ENCODE peak calls at places on chromosomes 11 and 22, in six cellular contexts. One of them, this sample, is unnamed.

GRCh38 chr11:44530413-44531115 is 34.9 kb upstream of the CD82 start:
- DNase-seq in KBM-7: peak
- DNase-seq in T-cell: no peak
- DNase-seq in activated naive CD4-positive, alpha-beta T cell treated with anti-CD3 and anti-CD28 coated beads, Interleukin-2, amount 50 U/mL, for 72 hours: no peak
- DNase-seq in CD14-positive monocyte: no peak
- DNase-seq in adipocyte: no peak
- DNase-seq in this sample: no peak

GRCh38 chr11:76524919-76525318 is 80.1 kb downstream of the EMSY start:
- DNase-seq in KBM-7: no peak
- DNase-seq in T-cell: no peak
- DNase-seq in activated naive CD4-positive, alpha-beta T cell treated with anti-CD3 and anti-CD28 coated beads, Interleukin-2, amount 50 U/mL, for 72 hours: no peak
- DNase-seq in CD14-positive monocyte: no peak
- DNase-seq in adipocyte: peak
- DNase-seq in this sample: peak

GRCh38 chr11:85759915-85760314 is 51.0 kb downstream of the SYTL2 start:
- DNase-seq in KBM-7: no peak
- DNase-seq in T-cell: no peak
- DNase-seq in activated naive CD4-positive, alpha-beta T cell treated with anti-CD3 and anti-CD28 coated beads, Interleukin-2, amount 50 U/mL, for 72 hours: no peak
- DNase-seq in CD14-positive monocyte: no peak
- DNase-seq in adipocyte: peak
- DNase-seq in this sample: no peak

GRCh38 chr11:113907155-113907554 is 2.6 kb downstream of the HTR3B start:
- DNase-seq in KBM-7: no peak
- DNase-seq in T-cell: no peak
- DNase-seq in activated naive CD4-positive, alpha-beta T cell treated with anti-CD3 and anti-CD28 coated beads, Interleukin-2, amount 50 U/mL, for 72 hours: no peak
- DNase-seq in CD14-positive monocyte: no peak
- DNase-seq in adipocyte: no peak
- DNase-seq in this sample: no peak

GRCh38 chr11:59172345-59173079 is 580 bp downstream of the DTX4 start:
- DNase-seq in KBM-7: peak
- DNase-seq in T-cell: peak
- DNase-seq in activated naive CD4-positive, alpha-beta T cell treated with anti-CD3 and anti-CD28 coated beads, Interleukin-2, amount 50 U/mL, for 72 hours: no peak
- DNase-seq in CD14-positive monocyte: no peak
- DNase-seq in adipocyte: peak
- DNase-seq in this sample: no peak

GRCh38 chr11:95993438-95994339 is 69.8 kb upstream of the MTMR2 start:
- DNase-seq in KBM-7: no peak
- DNase-seq in T-cell: no peak
- DNase-seq in activated naive CD4-positive, alpha-beta T cell treated with anti-CD3 and anti-CD28 coated beads, Interleukin-2, amount 50 U/mL, for 72 hours: no peak
- DNase-seq in CD14-positive monocyte: no peak
- DNase-seq in adipocyte: no peak
- DNase-seq in this sample: no peak

GRCh38 chr11:95563173-95563572 is 226.4 kb downstream of the FAM76B start:
- DNase-seq in KBM-7: no peak
- DNase-seq in T-cell: no peak
- DNase-seq in activated naive CD4-positive, alpha-beta T cell treated with anti-CD3 and anti-CD28 coated beads, Interleukin-2, amount 50 U/mL, for 72 hours: no peak
- DNase-seq in CD14-positive monocyte: no peak
- DNase-seq in adipocyte: peak
- DNase-seq in this sample: no peak

GRCh38 chr11:118157186-118157895 is 4.7 kb upstream of the SCN4B start:
- DNase-seq in KBM-7: no peak
- DNase-seq in T-cell: no peak
- DNase-seq in activated naive CD4-positive, alpha-beta T cell treated with anti-CD3 and anti-CD28 coated beads, Interleukin-2, amount 50 U/mL, for 72 hours: no peak
- DNase-seq in CD14-positive monocyte: no peak
- DNase-seq in adipocyte: no peak
- DNase-seq in this sample: no peak

GRCh38 chr22:41915035-41915782 is at the start of gene SHISA8:
- DNase-seq in KBM-7: no peak
- DNase-seq in T-cell: peak
- DNase-seq in activated naive CD4-positive, alpha-beta T cell treated with anti-CD3 and anti-CD28 coated beads, Interleukin-2, amount 50 U/mL, for 72 hours: no peak
- DNase-seq in CD14-positive monocyte: no peak
- DNase-seq in adipocyte: peak
- DNase-seq in this sample: peak